ENCODE peak calls at places on chromosomes 13 and 19, in five cellular contexts. Q is HS-27A, W is AG08395, M is GDM1, N is KG1. V is an unnamed sample.

GRCh38 chr13:24630851-24631341 is 49.3 kb upstream of the ATP12A start:
- DNase-seq in M (no peak), Q (no peak), N (no peak), W (no peak), V (peak)

GRCh38 chr19:35059006-35059798 is 17.7 kb downstream of the HPN start:
- DNase-seq in W (no peak), Q (no peak), N (no peak), M (no peak), V (no peak)

GRCh38 chr13:60261432-60262351 is 98.0 kb upstream of the DIAPH3 start:
- DNase-seq in N (no peak), W (no peak), Q (no peak), M (no peak), V (peak)

GRCh38 chr19:16571689-16572331 is 405 bp downstream of the SLC35E1 start:
- DNase-seq in W (peak), M (no peak), Q (no peak), N (no peak), V (no peak)

GRCh38 chr13:27043013-27043412 is 128.6 kb downstream of the USP12 start:
- DNase-seq in N (no peak), M (peak), Q (peak), W (peak), V (no peak)

GRCh38 chr19:8340341-8341096 is 2.5 kb downstream of the KANK3 start:
- DNase-seq in N (no peak), Q (no peak), W (no peak), M (no peak), V (no peak)

GRCh38 chr13:97757807-97758206 is 195.7 kb upstream of the IPO5 start:
- DNase-seq in N (no peak), M (no peak), W (no peak), Q (no peak), V (no peak)

GRCh38 chr19:17337675-17338439 is 504 bp downstream of the GTPBP3 start:
- DNase-seq in Q (no peak), W (no peak), N (no peak), M (no peak), V (no peak)

GRCh38 chr19:16497837-16498236 is 1.6 kb downstream of the C19orf44 start:
- DNase-seq in W (no peak), Q (no peak), M (no peak), N (no peak), V (no peak)

GRCh38 chr19:15191514-15191913 is 9.3 kb downstream of the NOTCH3 start:
- DNase-seq in Q (no peak), W (no peak), N (no peak), M (no peak), V (no peak)

GRCh38 chr19:54208784-54209057 is 8.1 kb downstream of the RPS9 start:
- DNase-seq in W (no peak), M (no peak), Q (no peak), N (no peak), V (no peak)

V was measured in DMS153.